ENCODE peak calls at places on chromosomes 2 and 18, in nine cellular contexts. G, T, O, N, D, R, K, C and Q are unnamed samples.

GRCh38 chr2:233247744-233248143 is 3.7 kb upstream of the ATG16L1 start:
- DNase-seq in G (peak; percentile 45), T (peak; percentile 16), O (no peak), N (no peak), D (peak; percentile 49), R (no peak), K (no peak), C (no peak), Q (peak; percentile 25)

GRCh38 chr2:74844752-74845151 is 10.8 kb downstream of the HK2 start:
- DNase-seq in G (no peak), T (no peak), O (no peak), N (no peak), D (no peak), R (no peak), K (no peak), C (no peak), Q (no peak)

GRCh38 chr2:189379287-189379630 is 62.0 kb upstream of the WDR75 start:
- DNase-seq in G (peak; percentile 55), T (no peak), O (no peak), N (no peak), D (peak; percentile 62), R (no peak), K (no peak), C (no peak), Q (no peak)

GRCh38 chr18:470661-471501 is 29.6 kb downstream of the COLEC12 start:
- DNase-seq in G (peak; percentile 86), T (peak; percentile 72), O (no peak), N (no peak), D (peak; percentile 84), R (no peak), K (no peak), C (no peak), Q (no peak)

GRCh38 chr2:101442667-101443061 is 32.2 kb downstream of the RFX8 start:
- DNase-seq in G (peak; percentile 50), T (no peak), O (no peak), N (no peak), D (no peak), R (no peak), K (no peak), C (no peak), Q (no peak)

GRCh38 chr18:22267225-22267624 is 97.8 kb downstream of the GATA6 start:
- DNase-seq in G (no peak), T (no peak), O (no peak), N (no peak), D (no peak), R (no peak), K (no peak), C (peak; percentile 66), Q (no peak)

GRCh38 chr2:134669731-134670669 is 48.8 kb downstream of the TMEM163 start:
- DNase-seq in G (no peak), T (no peak), O (no peak), N (no peak), D (no peak), R (no peak), K (no peak), C (no peak), Q (no peak)

GRCh38 chr18:10519366-10519765 is 6.5 kb upstream of the NAPG start:
- DNase-seq in G (peak; percentile 14), T (no peak), O (no peak), N (no peak), D (peak; percentile 58), R (no peak), K (no peak), C (no peak), Q (no peak)

GRCh38 chr2:235056768-235057167 is 105.0 kb downstream of the SH3BP4 start:
- DNase-seq in G (no peak), T (no peak), O (no peak), N (no peak), D (no peak), R (no peak), K (no peak), C (no peak), Q (no peak)

GRCh38 chr2:127175406-127175805 is 44.7 kb downstream of the CYP27C1 start:
- DNase-seq in G (no peak), T (no peak), O (peak; percentile 87), N (peak; percentile 50), D (peak; percentile 47), R (no peak), K (no peak), C (peak; percentile 80), Q (no peak)

GRCh38 chr2:69915050-69915945 is at the start of gene MXD1:
- DNase-seq in G (no peak), T (no peak), O (no peak), N (peak; percentile 23), D (peak; percentile 38), R (peak; percentile 38), K (peak; percentile 36), C (no peak), Q (peak; percentile 19)

GRCh38 chr2:134282638-134283400 is 28.9 kb downstream of the MGAT5 start:
- DNase-seq in G (no peak), T (peak; percentile 20), O (no peak), N (no peak), D (no peak), R (no peak), K (peak; percentile 72), C (no peak), Q (peak; percentile 96)

DNA sequence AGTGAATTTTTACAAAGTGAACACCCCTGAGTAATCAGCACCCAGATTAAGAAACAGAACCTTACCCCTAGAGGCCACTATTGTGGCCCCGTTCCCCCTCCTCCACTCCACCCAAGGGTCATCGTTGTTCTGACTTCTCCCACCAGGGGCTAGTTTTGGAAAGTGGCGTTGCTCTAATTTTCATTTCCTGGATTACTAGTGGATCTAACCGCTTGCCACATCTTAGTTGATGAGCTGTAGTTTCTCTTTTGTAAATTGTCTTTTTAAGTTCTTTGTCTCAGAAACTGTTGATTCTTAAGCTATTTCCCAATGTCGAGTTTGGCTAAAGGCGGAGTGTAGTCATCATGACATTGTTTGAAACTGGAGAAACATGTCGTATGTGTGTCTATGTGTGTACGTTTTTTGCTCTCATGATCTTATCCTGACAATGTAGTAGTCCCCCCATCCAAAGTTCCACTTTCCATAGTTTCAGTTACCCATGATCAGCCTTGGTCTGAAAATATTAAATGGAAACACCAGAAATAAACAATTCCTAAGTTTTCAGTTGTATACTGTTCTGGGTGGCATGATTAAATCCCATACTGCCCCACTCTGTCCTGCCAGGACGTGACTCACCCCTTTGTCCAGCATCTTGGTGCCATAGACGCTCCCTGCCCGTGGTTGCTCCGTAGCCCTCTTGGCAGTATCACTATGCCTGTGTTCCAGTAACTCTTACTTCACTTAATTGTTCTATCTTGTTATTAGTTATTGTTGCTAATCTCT is 71.0 kb upstream of the SP3 start:
- DNase-seq in G (peak; percentile 62), T (peak; percentile 35), O (no peak), N (no peak), D (peak; percentile 58), R (no peak), K (no peak), C (peak; percentile 72), Q (peak; percentile 31)
- TF ChIP-seq CTCF in G (peak; percentile 29), T (peak; percentile 33), O (no peak), N (peak; percentile 40), D (no peak), R (no peak), K (peak; percentile 39), C (no peak), Q (peak; percentile 18)

DNA sequence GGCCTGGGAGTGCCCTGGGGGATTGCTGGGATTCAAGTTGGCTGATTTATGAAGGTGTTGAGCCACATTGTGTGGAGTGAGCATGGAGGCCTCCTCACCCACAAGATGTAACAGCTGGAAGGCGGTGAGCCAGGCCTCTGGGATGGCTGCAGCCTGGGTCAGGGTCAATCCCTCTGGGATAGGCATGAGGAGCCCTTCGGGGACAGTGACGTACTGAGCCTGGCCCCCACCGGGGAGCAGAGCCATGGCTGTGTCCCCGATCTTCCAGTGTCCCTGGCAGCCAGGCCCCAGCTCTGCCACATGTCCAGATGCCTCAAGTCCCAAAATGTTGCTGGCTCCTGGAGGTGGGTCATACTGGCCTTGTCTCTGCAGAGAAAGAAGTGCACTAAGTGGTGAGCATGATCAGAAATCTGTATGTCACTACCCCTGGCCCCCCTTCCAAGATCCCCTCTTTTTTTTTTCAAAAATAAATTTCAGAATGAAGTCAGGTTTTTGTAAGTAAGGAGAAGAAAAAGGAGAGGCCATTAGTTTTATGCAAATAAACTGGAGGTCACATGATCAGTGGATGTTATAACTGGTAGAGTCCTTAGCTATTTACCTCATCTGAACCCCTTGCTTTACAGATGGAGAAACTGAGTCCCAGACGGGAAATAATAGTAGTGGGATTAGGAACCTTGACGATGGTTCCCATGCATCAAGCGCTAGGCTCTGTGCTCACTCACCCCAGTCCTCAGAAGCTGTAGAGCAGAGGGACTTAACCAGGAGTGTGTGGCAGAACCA is 1.7 kb downstream of the TP53I3 start:
- DNase-seq in G (no peak), T (peak; percentile 2), O (no peak), N (no peak), D (no peak), R (no peak), K (no peak), C (no peak), Q (no peak)
- H3K4me3 ChIP-seq in G (peak overlapping the region; percentile 73), T (peak overlapping the region; percentile 71), O (peak overlapping the region; percentile 60), N (peak overlapping the region; percentile 85), D (peak overlapping the region; percentile 65), R (peak overlapping the region; percentile 57), K (peak overlapping the region; percentile 77), C (peak overlapping the region; percentile 63), Q (peak overlapping the region; percentile 70)

DNA sequence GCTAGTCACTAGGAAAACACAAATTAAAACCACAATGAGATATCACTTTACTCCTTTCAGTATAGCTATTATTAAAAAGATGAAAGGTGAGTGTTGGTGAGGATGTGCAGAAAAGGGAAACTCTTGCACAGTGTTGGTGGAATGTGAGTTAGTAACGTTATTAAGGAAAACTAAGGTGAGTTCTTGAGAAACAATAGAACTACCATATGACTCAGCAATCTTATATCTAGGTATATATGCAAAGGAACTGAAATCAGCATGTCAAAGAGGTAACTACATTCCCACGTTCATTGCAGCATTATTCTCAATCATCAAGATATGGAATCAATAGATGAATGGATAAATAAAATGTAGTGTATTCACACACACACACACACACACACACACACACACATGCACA is 117.3 kb upstream of the HNMT start:
- DNase-seq in G (no peak), T (no peak), O (no peak), N (no peak), D (no peak), R (no peak), K (no peak), C (no peak), Q (no peak)
- TF ChIP-seq CTCF in G (no peak), T (no peak), O (no peak), N (no peak), D (no peak), R (no peak), K (no peak), C (no peak), Q (no peak)

DNA sequence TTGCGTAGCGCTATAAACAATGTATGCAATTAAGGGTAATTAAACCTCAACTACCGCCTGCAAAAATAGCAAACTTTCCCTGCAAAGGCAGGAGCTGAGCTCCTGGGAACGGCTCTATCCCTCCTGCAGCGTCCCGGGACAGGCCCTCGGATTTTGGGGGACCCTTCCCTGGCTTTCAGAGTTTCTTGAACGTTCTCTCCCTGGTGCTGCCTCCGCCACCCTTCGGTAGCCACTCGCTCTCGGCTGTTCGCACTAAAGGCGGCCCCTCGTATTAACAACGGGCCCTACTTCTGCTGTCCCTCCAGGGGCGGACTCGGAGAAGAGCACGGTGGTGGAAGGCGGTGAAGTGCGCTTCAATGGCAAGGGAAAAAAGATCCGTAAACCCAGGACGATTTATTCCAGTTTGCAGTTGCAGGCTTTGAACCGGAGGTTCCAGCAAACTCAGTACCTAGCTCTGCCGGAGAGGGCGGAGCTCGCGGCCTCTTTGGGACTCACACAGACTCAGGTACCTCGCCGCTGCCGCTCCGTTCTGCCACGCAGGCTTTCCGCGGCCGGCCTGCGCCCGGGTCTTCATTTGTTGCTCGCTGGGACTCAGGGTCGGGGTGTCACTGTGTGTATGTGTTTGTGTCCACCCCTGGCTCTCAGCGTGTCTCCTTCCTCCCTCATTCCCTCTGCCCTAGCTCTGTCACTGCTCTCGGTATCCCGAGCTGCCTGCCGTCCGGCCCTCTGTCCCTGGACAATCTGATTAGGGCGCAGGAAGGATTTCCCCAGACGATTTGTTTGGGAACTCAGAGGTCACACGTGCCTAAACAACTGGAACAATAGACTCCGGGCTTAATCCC is 1.3 kb downstream of the DLX1 start:
- DNase-seq in G (no peak), T (no peak), O (no peak), N (no peak), D (peak; percentile 24), R (no peak), K (no peak), C (no peak), Q (peak; percentile 40)
- H3K4me3 ChIP-seq in G (peak overlapping the region; percentile 53), T (no peak overlapping the region), O (no peak overlapping the region), N (peak overlapping the region; percentile 64), D (no peak overlapping the region), R (no peak overlapping the region), K (peak overlapping the region; percentile 61), C (peak overlapping the region; percentile 49), Q (no peak overlapping the region)